ENCODE peak calls at places on chromosomes 3 and 15, in seven cellular contexts. L is IMR-90, H is coronary artery, E is A549, B is cardiac fibroblast, Z is heart left ventricle, J is BJ. P is an unnamed sample.

GRCh38 chr3:101635954-101636798 is 40.8 kb downstream of the ZBTB11 start:
- DNase-seq in L (peak), H (peak), E (peak), B (peak), Z (no peak), J (no peak), P (peak)

GRCh38 chr3:139113231-139113749 is 68.6 kb upstream of the PRR23C start:
- DNase-seq in L (no peak), H (peak), E (no peak), B (no peak), Z (no peak), J (no peak), P (no peak)

GRCh38 chr3:15892311-15892710 is 94.5 kb upstream of the ANKRD28 start:
- DNase-seq in L (no peak), H (no peak), E (no peak), B (no peak), Z (no peak), J (no peak), P (no peak)

GRCh38 chr3:36631549-36631948 is 132.8 kb downstream of the DCLK3 start:
- DNase-seq in L (no peak), H (no peak), E (no peak), B (no peak), Z (no peak), J (no peak), P (no peak)

GRCh38 chr3:83946045-83946444 is 1012.7 kb upstream of the CADM2 start:
- DNase-seq in L (no peak), H (no peak), E (no peak), B (no peak), Z (no peak), J (no peak), P (no peak)

GRCh38 chr3:133038731-133039398 is 674 bp downstream of the TMEM108 start:
- DNase-seq in L (no peak), H (no peak), E (no peak), B (peak), Z (peak), J (no peak), P (peak)

GRCh38 chr3:36132214-36132613 is 248.1 kb upstream of the STAC start:
- DNase-seq in L (no peak), H (no peak), E (no peak), B (no peak), Z (no peak), J (no peak), P (no peak)

GRCh38 chr3:143979813-143980212 is 8.2 kb downstream of the DIPK2A start:
- DNase-seq in L (peak), H (no peak), E (no peak), B (no peak), Z (no peak), J (no peak), P (no peak)

GRCh38 chr3:187808466-187809291 is 63.4 kb upstream of the BCL6 start:
- DNase-seq in L (no peak), H (no peak), E (peak), B (no peak), Z (no peak), J (no peak), P (no peak)

GRCh38 chr3:189899186-189899585 is 221.5 kb downstream of the P3H2 start:
- DNase-seq in L (no peak), H (no peak), E (no peak), B (no peak), Z (no peak), J (no peak), P (no peak)

GRCh38 chr15:75225951-75226732 is 24.5 kb downstream of the C15orf39 start:
- DNase-seq in L (no peak), H (no peak), E (no peak), B (no peak), Z (no peak), J (no peak), P (no peak)

GRCh38 chr3:53045107-53045783 is 628 bp downstream of the SFMBT1 start:
- DNase-seq in L (peak), H (no peak), E (peak), B (peak), Z (peak), J (no peak), P (peak)

GRCh38 chr15:42593143-42593542 is 17.7 kb downstream of the STARD9 start:
- DNase-seq in L (peak), H (no peak), E (no peak), B (no peak), Z (no peak), J (no peak), P (no peak)

GRCh38 chr15:48494646-48495045 is 150.9 kb downstream of the FBN1 start:
- DNase-seq in L (peak), H (no peak), E (no peak), B (peak), Z (no peak), J (no peak), P (no peak)

GRCh38 chr3:50194903-50195500 is 3.6 kb downstream of the GNAT1 start:
- DNase-seq in L (no peak), H (no peak), E (peak), B (no peak), Z (no peak), J (no peak), P (no peak)

GRCh38 chr3:9777695-9778023 is 7.9 kb upstream of the CAMK1 start:
- DNase-seq in L (no peak), H (no peak), E (no peak), B (no peak), Z (no peak), J (no peak), P (no peak)

GRCh38 chr3:186566772-186567071 is 417 bp downstream of the TBCCD1 start:
- DNase-seq in L (no peak), H (no peak), E (no peak), B (no peak), Z (no peak), J (no peak), P (no peak)

GRCh38 chr3:195583831-195584542 is at the start of gene APOD:
- DNase-seq in L (peak), H (no peak), E (peak), B (peak), Z (peak), J (no peak), P (peak)

GRCh38 chr15:59165726-59166125 is 40.9 kb upstream of the LDHAL6B start:
- DNase-seq in L (no peak), H (no peak), E (no peak), B (no peak), Z (no peak), J (no peak), P (no peak)

GRCh38 chr15:29968099-29968892 is 114.5 kb upstream of the GOLGA8J start:
- DNase-seq in L (no peak), H (no peak), E (peak), B (no peak), Z (no peak), J (no peak), P (no peak)

DNA sequence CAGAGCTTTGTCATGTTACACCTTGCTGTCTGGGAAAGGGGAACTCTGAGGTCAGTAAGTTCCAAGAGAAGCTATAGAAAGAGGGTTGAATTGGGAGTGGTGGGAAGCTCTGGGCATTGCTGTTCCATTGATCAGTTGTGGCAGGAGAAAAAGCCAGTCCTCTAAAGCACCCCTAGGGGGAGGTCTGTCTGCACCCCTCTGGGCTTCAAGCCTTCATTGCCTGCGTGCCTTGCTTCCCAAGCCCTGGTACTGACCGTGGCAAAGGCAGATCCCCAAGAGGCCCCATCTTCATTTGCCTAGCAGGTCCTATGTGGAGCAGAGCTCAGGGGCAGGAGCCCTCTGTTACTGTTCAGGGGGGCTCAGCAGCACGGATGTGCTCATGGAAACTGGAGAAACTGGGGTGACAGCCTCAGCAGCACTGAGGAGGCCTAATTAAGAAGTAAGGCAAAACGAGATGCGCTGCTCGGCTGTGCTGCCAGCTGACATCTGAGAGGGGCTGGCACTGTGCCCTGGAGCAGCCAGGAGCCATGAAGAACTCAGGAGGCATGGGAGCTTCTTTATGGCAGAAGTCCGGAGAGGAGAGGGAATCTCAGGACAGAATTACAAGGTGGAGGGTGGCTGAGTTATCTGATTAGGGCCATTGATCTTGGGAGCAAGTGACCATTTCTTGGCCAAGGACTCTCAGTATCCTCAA is 270.9 kb downstream of the RPLP1 start:
- DNase-seq in L (no peak), H (no peak), E (no peak), B (no peak), Z (no peak), J (no peak), P (no peak)
- TF ChIP-seq CTCF in L (no peak), H (no peak), E (no peak), B (peak), Z (no peak), J (no peak), P (no peak)

DNA sequence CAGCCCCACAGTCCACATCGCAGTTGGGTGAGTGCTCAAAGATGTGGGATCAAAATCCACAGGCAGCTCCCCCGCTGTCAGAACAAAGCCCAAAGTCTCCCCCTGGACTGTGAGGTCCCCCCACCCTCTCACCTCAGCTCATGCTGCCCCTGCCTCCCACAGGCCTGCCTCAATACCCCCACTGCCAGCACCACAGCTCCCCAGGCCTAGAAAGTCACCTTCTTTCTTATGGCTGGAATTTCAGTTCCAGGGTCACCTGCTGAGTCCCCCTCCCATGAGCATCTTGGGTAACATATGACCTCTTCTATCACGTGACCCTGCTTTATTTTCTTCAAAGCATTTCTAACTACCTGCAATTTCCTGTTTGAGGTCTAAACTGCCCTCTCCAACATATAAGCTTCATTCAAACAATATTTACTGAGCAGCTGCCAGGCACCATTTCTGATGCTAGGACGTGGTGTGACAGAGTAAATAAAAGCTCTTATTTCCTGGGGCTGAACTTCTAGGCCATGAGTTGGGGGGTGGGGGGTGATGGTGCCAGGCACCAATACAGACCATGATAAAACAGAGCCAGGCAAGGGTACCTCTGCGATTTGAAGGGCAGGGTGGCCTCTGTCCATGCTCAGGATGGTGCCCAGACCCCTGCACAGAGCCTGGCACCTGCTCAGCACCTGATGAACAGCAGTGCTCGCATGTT is 2.4 kb upstream of the TMEM89 start:
- DNase-seq in L (no peak), H (no peak), E (no peak), B (no peak), Z (no peak), J (no peak), P (no peak)
- H3K4me3 ChIP-seq in L (no peak), H (no peak), E (no peak), B (no peak), Z (no peak), J (no peak), P (no peak)

DNA sequence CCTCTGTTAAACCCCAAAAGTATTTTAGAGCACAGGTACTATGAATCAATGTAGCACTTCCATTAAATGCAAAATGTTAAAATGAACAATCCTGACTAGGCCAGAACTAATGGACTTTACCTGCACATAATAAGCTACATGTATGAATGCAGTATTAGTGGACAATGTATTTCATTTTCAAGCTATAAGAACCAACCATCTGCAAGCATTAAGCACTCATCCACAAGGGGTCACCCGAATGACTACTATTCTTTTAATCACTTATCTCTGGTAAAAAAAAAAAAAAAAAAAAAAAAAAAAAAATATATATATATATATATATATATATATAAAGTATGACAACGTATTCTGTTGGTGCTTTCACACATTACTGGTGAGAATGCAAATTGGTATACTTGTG is 7.2 kb downstream of the HERC1 start:
- DNase-seq in L (peak), H (no peak), E (peak), B (peak), Z (no peak), J (no peak), P (no peak)
- TF ChIP-seq CTCF in L (peak), H (no peak), E (peak), B (no peak), Z (no peak), J (peak), P (peak)

DNA sequence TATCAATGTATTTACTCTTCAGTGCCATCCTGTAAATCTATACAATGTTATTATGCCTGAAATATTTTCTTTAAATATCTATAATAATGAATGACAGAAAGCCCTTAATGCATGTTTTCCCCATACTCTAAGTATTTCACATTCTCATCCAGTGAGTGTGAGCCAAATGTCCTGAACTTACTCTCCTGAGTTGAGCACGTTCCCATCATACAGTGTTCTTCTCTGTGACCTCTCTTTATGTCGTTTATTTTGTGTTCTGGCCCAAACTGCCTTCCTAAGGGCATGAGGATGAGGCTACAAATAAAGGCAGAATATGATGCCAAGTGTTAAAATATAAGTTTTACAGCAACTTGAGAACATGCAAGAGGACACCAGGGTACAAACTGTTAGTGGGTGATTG is 3.3 kb downstream of the OSBPL10 start:
- DNase-seq in L (no peak), H (no peak), E (no peak), B (no peak), Z (no peak), J (no peak), P (no peak)
- H3K4me3 ChIP-seq in L (no peak), H (no peak), E (no peak), B (no peak), Z (no peak), J (no peak), P (no peak)